ENCODE peak calls at places on chromosomes 4 and X, in five cellular contexts. One of them, this sample, is unnamed.
A peak's percentile ranks its signal among the peaks of the same experiment; 100 is the strongest.

GRCh38 chrX:42976729-42977366 is 198.9 kb upstream of the PPP1R2C start:
- DNase-seq in fibroblast of lung: peak; percentile 11
- DNase-seq in DND-41: peak; percentile 44
- DNase-seq in H9: no peak
- DNase-seq in neural progenitor cell: no peak
- DNase-seq in this sample: no peak

GRCh38 chrX:107834273-107835201 is 8.9 kb downstream of the MID2 start:
- DNase-seq in neural progenitor cell: no peak
- DNase-seq in fibroblast of lung: no peak
- DNase-seq in H9: no peak
- DNase-seq in DND-41: no peak
- DNase-seq in this sample: no peak

GRCh38 chr4:25451676-25452075 is 74.6 kb downstream of the ANAPC4 start:
- DNase-seq in DND-41: no peak
- DNase-seq in fibroblast of lung: no peak
- DNase-seq in neural progenitor cell: no peak
- DNase-seq in H9: no peak
- DNase-seq in this sample: no peak

GRCh38 chr4:17163156-17163555 is 264.7 kb upstream of the LDB2 start:
- DNase-seq in H9: no peak
- DNase-seq in neural progenitor cell: no peak
- DNase-seq in fibroblast of lung: no peak
- DNase-seq in DND-41: no peak
- DNase-seq in this sample: no peak

GRCh38 chr4:139740531-139741041 is 75.0 kb downstream of the MGST2 start:
- DNase-seq in DND-41: no peak
- DNase-seq in fibroblast of lung: peak; percentile 94
- DNase-seq in H9: no peak
- DNase-seq in neural progenitor cell: no peak
- DNase-seq in this sample: peak; percentile 94

GRCh38 chr4:17662694-17663093 is 48.3 kb downstream of the MED28 start:
- DNase-seq in H9: no peak
- DNase-seq in neural progenitor cell: no peak
- DNase-seq in DND-41: no peak
- DNase-seq in fibroblast of lung: peak; percentile 41
- DNase-seq in this sample: no peak

GRCh38 chr4:124104101-124104500 is 608.4 kb downstream of the ANKRD50 start:
- DNase-seq in DND-41: no peak
- DNase-seq in H9: no peak
- DNase-seq in neural progenitor cell: no peak
- DNase-seq in fibroblast of lung: no peak
- DNase-seq in this sample: no peak

GRCh38 chrX:154380153-154380552 is 1.1 kb downstream of the EMD start:
- DNase-seq in H9: no peak
- DNase-seq in DND-41: no peak
- DNase-seq in fibroblast of lung: no peak
- DNase-seq in neural progenitor cell: no peak
- DNase-seq in this sample: peak; percentile 72

GRCh38 chr4:76856183-76856969 is 41.6 kb downstream of the SOWAHB start:
- DNase-seq in DND-41: no peak
- DNase-seq in fibroblast of lung: peak; percentile 71
- DNase-seq in neural progenitor cell: no peak
- DNase-seq in H9: no peak
- DNase-seq in this sample: peak; percentile 18

GRCh38 chrX:18873189-18873791 is 110.6 kb downstream of the PHKA2 start:
- DNase-seq in neural progenitor cell: no peak
- DNase-seq in fibroblast of lung: peak; percentile 76
- DNase-seq in DND-41: no peak
- DNase-seq in H9: no peak
- DNase-seq in this sample: peak; percentile 92

GRCh38 chr4:175034986-175035705 is 117.0 kb downstream of the ADAM29 start:
- DNase-seq in fibroblast of lung: peak; percentile 5
- DNase-seq in DND-41: no peak
- DNase-seq in H9: no peak
- DNase-seq in neural progenitor cell: no peak
- DNase-seq in this sample: no peak

GRCh38 chrX:153438522-153438921 is 7.3 kb downstream of the TREX2 start:
- DNase-seq in DND-41: no peak
- DNase-seq in neural progenitor cell: peak; percentile 44
- DNase-seq in fibroblast of lung: peak; percentile 18
- DNase-seq in H9: no peak
- DNase-seq in this sample: peak; percentile 87

GRCh38 chr4:72631296-72631695 is 62.3 kb upstream of the ADAMTS3 start:
- DNase-seq in H9: no peak
- DNase-seq in DND-41: no peak
- DNase-seq in fibroblast of lung: peak; percentile 96
- DNase-seq in neural progenitor cell: no peak
- DNase-seq in this sample: peak; percentile 53

GRCh38 chrX:103215037-103215767 is at the start of gene BEX4:
- DNase-seq in neural progenitor cell: peak; percentile 91
- DNase-seq in H9: peak; percentile 96
- DNase-seq in fibroblast of lung: peak; percentile 65
- DNase-seq in DND-41: peak; percentile 85
- DNase-seq in this sample: peak; percentile 92

GRCh38 chrX:136496359-136496767 is 1.0 kb upstream of the HTATSF1 start:
- DNase-seq in neural progenitor cell: no peak
- DNase-seq in DND-41: no peak
- DNase-seq in fibroblast of lung: no peak
- DNase-seq in H9: no peak
- DNase-seq in this sample: peak; percentile 61

GRCh38 chr4:115042496-115042895 is 70.9 kb downstream of the NDST4 start:
- DNase-seq in fibroblast of lung: no peak
- DNase-seq in H9: no peak
- DNase-seq in DND-41: no peak
- DNase-seq in neural progenitor cell: peak; percentile 47
- DNase-seq in this sample: no peak

GRCh38 chr4:6749340-6750171 is 33.0 kb upstream of the KIAA0232 start:
- DNase-seq in neural progenitor cell: no peak
- DNase-seq in fibroblast of lung: peak; percentile 55
- DNase-seq in H9: no peak
- DNase-seq in DND-41: no peak
- DNase-seq in this sample: peak; percentile 95

GRCh38 chr4:48341776-48342558 is 638 bp downstream of the SLAIN2 start:
- DNase-seq in DND-41: peak; percentile 60
- DNase-seq in H9: peak; percentile 67
- DNase-seq in fibroblast of lung: peak; percentile 51
- DNase-seq in neural progenitor cell: peak; percentile 86
- DNase-seq in this sample: peak; percentile 82

GRCh38 chr4:26866781-26867180 is 6.1 kb downstream of the STIM2 start:
- DNase-seq in H9: no peak
- DNase-seq in fibroblast of lung: no peak
- DNase-seq in DND-41: no peak
- DNase-seq in neural progenitor cell: no peak
- DNase-seq in this sample: no peak

GRCh38 chr4:148445903-148446261 is 3.7 kb upstream of the NR3C2 start:
- DNase-seq in H9: no peak
- DNase-seq in neural progenitor cell: peak; percentile 64
- DNase-seq in DND-41: no peak
- DNase-seq in fibroblast of lung: no peak
- DNase-seq in this sample: no peak

GRCh38 chr4:162499478-162499877 is 335.7 kb upstream of the FSTL5 start:
- DNase-seq in fibroblast of lung: no peak
- DNase-seq in neural progenitor cell: no peak
- DNase-seq in DND-41: no peak
- DNase-seq in H9: no peak
- DNase-seq in this sample: no peak

GRCh38 chr4:185033950-185034349 is 15.7 kb downstream of the HELT start:
- DNase-seq in H9: no peak
- DNase-seq in DND-41: no peak
- DNase-seq in fibroblast of lung: no peak
- DNase-seq in neural progenitor cell: no peak
- DNase-seq in this sample: no peak

DNA sequence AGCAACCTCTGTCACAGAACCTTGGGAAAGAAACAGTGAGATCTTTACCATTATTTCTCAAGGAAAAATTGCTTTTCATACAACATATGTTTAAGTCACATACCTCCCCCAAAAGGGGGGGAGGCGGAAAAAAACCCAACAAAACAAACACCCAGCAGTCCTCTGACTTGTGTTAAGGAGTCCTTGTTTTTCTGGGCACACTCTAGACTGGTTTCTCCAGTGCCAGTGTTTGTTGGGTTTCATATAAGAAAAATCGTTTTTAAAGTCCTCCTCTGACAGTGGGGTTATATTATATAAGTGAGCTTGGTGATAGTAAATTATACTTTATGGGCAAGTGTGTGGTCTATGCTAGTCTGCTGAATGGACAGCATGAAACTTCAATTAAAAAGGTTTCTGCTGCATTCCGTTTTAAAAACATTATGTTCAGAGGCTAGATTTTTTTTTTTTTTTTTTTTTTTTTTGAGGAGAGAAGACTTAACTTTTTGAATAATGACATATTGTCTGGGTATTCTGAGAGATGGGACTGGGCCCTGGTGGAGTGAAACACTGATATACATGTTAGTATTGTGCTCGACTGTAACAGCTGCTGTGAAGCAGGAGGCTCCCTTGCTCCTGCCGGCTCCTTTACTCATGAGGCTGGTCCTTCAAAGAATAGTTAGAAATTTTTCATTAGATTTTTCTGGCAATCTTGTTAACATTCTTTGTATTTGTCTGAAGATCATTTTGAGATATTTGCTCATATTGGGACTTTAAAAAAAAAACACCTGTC is 73.1 kb downstream of the TMEM131L start:
- DNase-seq in H9: no peak
- DNase-seq in DND-41: no peak
- DNase-seq in fibroblast of lung: no peak
- DNase-seq in neural progenitor cell: no peak
- DNase-seq in this sample: no peak
- H3K27ac ChIP-seq in H9: no peak overlapping the region
- H3K27ac ChIP-seq in DND-41: peak overlapping the region; percentile 59
- H3K27ac ChIP-seq in fibroblast of lung: no peak overlapping the region
- H3K27ac ChIP-seq in neural progenitor cell: peak overlapping the region; percentile 10
- H3K27ac ChIP-seq in this sample: no peak overlapping the region

GRCh38 chrX:132954323-132954722 is 4.1 kb downstream of the HS6ST2 start:
- DNase-seq in DND-41: no peak
- DNase-seq in fibroblast of lung: no peak
- DNase-seq in neural progenitor cell: no peak
- DNase-seq in H9: no peak
- DNase-seq in this sample: no peak

GRCh38 chrX:132953358-132953757 is 5.1 kb downstream of the HS6ST2 start:
- DNase-seq in DND-41: no peak
- DNase-seq in neural progenitor cell: peak; percentile 13
- DNase-seq in H9: no peak
- DNase-seq in fibroblast of lung: peak; percentile 5
- DNase-seq in this sample: no peak

GRCh38 chrX:132948648-132949260 is 9.7 kb downstream of the HS6ST2 start:
- DNase-seq in neural progenitor cell: peak; percentile 51
- DNase-seq in fibroblast of lung: no peak
- DNase-seq in H9: no peak
- DNase-seq in DND-41: no peak
- DNase-seq in this sample: no peak
- TF ChIP-seq CTCF in neural progenitor cell: peak; percentile 64
- TF ChIP-seq CTCF in fibroblast of lung: peak; percentile 26
- TF ChIP-seq CTCF in H9: peak; percentile 85
- TF ChIP-seq CTCF in DND-41: peak; percentile 39
- TF ChIP-seq CTCF in this sample: no peak

DNA sequence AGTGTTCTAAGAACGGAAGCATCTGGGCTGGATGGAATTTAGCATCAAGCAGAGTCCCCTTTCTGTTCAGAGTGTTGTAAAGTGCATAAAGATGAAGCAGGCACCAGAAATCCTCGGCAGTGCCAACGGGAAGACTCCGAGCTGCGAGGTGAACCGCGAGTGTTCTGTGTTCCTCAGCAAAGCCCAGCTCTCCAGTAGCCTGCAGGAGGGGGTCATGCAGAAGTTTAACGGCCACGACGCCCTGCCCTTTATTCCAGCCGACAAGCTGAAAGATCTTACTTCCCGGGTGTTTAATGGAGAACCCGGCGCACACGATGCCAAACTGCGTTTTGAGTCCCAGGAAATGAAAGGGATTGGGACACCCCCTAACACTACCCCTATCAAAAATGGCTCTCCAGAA is 29.4 kb downstream of the NSD2 start:
- DNase-seq in DND-41: no peak
- DNase-seq in fibroblast of lung: no peak
- DNase-seq in neural progenitor cell: no peak
- DNase-seq in H9: no peak
- DNase-seq in this sample: no peak
- H4K20me1 ChIP-seq in DND-41: peaks cover 93% of the 10 kb centered on the region
- H4K20me1 ChIP-seq in fibroblast of lung: no peaks in the 10 kb centered on the region
- H4K20me1 ChIP-seq in neural progenitor cell: peaks cover 100% of the 10 kb centered on the region
- H4K20me1 ChIP-seq in H9: no peaks in the 10 kb centered on the region
- H4K20me1 ChIP-seq in this sample: peaks cover 27% of the 10 kb centered on the region

GRCh38 chr4:168516841-168517240 is 20.0 kb downstream of the PALLD start:
- DNase-seq in DND-41: no peak
- DNase-seq in neural progenitor cell: no peak
- DNase-seq in H9: no peak
- DNase-seq in fibroblast of lung: no peak
- DNase-seq in this sample: no peak

GRCh38 chr4:168514249-168514852 is 17.5 kb downstream of the PALLD start:
- DNase-seq in fibroblast of lung: peak; percentile 29
- DNase-seq in DND-41: no peak
- DNase-seq in neural progenitor cell: peak; percentile 48
- DNase-seq in H9: no peak
- DNase-seq in this sample: no peak

GRCh38 chr4:168519576-168519975 is 22.7 kb downstream of the PALLD start:
- DNase-seq in H9: no peak
- DNase-seq in DND-41: no peak
- DNase-seq in neural progenitor cell: no peak
- DNase-seq in fibroblast of lung: no peak
- DNase-seq in this sample: no peak

GRCh38 chr4:168511780-168512467 is 15.1 kb downstream of the PALLD start:
- DNase-seq in H9: peak; percentile 39
- DNase-seq in neural progenitor cell: no peak
- DNase-seq in fibroblast of lung: no peak
- DNase-seq in DND-41: peak; percentile 92
- DNase-seq in this sample: no peak

DNA sequence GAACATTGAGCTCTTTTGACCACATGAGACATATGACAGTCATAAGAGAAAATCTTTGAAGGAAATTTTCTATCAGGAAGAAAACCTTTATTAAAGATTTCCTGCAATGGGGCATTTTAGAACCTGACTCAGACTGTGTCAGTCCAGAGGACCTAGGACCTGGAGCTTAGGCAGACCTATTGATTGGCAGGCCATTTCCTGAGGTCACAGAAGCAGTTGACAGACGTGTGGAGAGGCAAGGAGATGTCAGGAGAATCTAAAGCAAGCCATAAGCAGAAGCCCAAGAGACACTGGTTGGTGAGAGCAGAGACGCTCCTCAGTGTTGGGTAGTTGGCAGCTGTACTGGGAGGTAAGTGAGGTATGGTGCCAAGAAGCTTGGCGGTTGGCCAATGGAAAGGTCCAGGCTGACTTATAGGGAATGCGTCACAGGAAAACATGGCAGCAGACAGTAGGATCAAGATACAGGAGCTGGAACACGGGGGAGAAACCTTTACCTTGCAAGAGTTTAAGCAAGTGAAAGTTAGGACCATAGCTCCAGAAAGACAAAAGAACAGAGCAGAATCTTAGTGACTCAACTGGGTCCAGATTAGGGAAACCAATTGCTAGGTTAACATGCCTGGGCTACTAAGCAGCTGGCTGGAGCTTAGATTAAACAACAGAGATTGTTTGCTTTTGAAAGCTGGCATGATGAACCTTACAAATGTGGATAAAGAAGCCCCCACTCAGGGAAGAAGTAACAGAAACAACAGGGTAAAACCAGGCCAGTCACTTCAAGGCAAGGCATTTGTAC is 18.6 kb downstream of the PALLD start:
- DNase-seq in DND-41: no peak
- DNase-seq in neural progenitor cell: no peak
- DNase-seq in H9: no peak
- DNase-seq in fibroblast of lung: peak; percentile 17
- DNase-seq in this sample: no peak
- H3K27ac ChIP-seq in DND-41: no peak overlapping the region
- H3K27ac ChIP-seq in neural progenitor cell: no peak overlapping the region
- H3K27ac ChIP-seq in H9: no peak overlapping the region
- H3K27ac ChIP-seq in fibroblast of lung: no peak overlapping the region
- H3K27ac ChIP-seq in this sample: no peak overlapping the region